ENCODE peak calls at places on chromosome 13, in seven cellular contexts. A, L, T, D, B, F and U are unnamed samples.

GRCh38 chr13:39892731-39893293 is 237.3 kb downstream of the COG6 start:
- DNase-seq in A (no peak), L (no peak), T (peak), D (no peak), B (peak), F (no peak), U (no peak)

GRCh38 chr13:49954674-49955455 is 18.7 kb upstream of the SPRYD7 start:
- DNase-seq in A (no peak), L (no peak), T (no peak), D (no peak), B (no peak), F (peak), U (no peak)

GRCh38 chr13:20666948-20667347 is 36.6 kb upstream of the IL17D start:
- DNase-seq in A (no peak), L (no peak), T (no peak), D (no peak), B (no peak), F (no peak), U (no peak)

GRCh38 chr13:99133848-99134247 is 66.8 kb upstream of the UBAC2 start:
- DNase-seq in A (no peak), L (no peak), T (no peak), D (no peak), B (no peak), F (no peak), U (no peak)

GRCh38 chr13:35987572-35988513 is 143.3 kb downstream of the DCLK1 start:
- DNase-seq in A (no peak), L (no peak), T (no peak), D (no peak), B (no peak), F (no peak), U (no peak)

GRCh38 chr13:60922526-60923231 is 493.0 kb downstream of the PCDH20 start:
- DNase-seq in A (no peak), L (no peak), T (no peak), D (no peak), B (no peak), F (no peak), U (no peak)

GRCh38 chr13:95349267-95349666 is 48.0 kb upstream of the ABCC4 start:
- DNase-seq in A (no peak), L (no peak), T (no peak), D (no peak), B (no peak), F (no peak), U (peak)

GRCh38 chr13:52179925-52180324 is 20.5 kb upstream of the NEK3 start:
- DNase-seq in A (no peak), L (no peak), T (no peak), D (no peak), B (no peak), F (no peak), U (no peak)

GRCh38 chr13:22934744-22935523 is 245.8 kb upstream of the SGCG start:
- DNase-seq in A (no peak), L (no peak), T (no peak), D (no peak), B (no peak), F (no peak), U (no peak)

GRCh38 chr13:26710166-26710565 is 50.4 kb downstream of the GPR12 start:
- DNase-seq in A (no peak), L (no peak), T (no peak), D (no peak), B (no peak), F (no peak), U (peak)

GRCh38 chr13:106186366-106187030 is 349.0 kb downstream of the EFNB2 start:
- DNase-seq in A (no peak), L (no peak), T (no peak), D (no peak), B (no peak), F (peak), U (no peak)

GRCh38 chr13:40101708-40102359 is 446.4 kb downstream of the COG6 start:
- DNase-seq in A (no peak), L (peak), T (no peak), D (no peak), B (no peak), F (peak), U (no peak)

GRCh38 chr13:25973085-25973484 is 78.7 kb downstream of the SHISA2 start:
- DNase-seq in A (no peak), L (no peak), T (no peak), D (no peak), B (no peak), F (no peak), U (no peak)

GRCh38 chr13:43905435-43906031 is 25.8 kb downstream of the LACC1 start:
- DNase-seq in A (no peak), L (no peak), T (peak), D (no peak), B (no peak), F (peak), U (peak)

GRCh38 chr13:98778749-98779148 is 26.3 kb upstream of the SLC15A1 start:
- DNase-seq in A (no peak), L (no peak), T (no peak), D (no peak), B (no peak), F (no peak), U (no peak)

GRCh38 chr13:104571161-104571889 is 1505.1 kb upstream of the SLC10A2 start:
- DNase-seq in A (no peak), L (peak), T (no peak), D (peak), B (no peak), F (peak), U (peak)

GRCh38 chr13:75372517-75372916 is 109.5 kb downstream of the TBC1D4 start:
- DNase-seq in A (no peak), L (no peak), T (no peak), D (no peak), B (no peak), F (peak), U (peak)

GRCh38 chr13:79799049-79799448 is 318.1 kb downstream of the NDFIP2 start:
- DNase-seq in A (no peak), L (no peak), T (no peak), D (no peak), B (no peak), F (no peak), U (no peak)

GRCh38 chr13:110644892-110645521 is 29.7 kb downstream of the NAXD start:
- DNase-seq in A (peak), L (no peak), T (peak), D (peak), B (peak), F (peak), U (peak)

GRCh38 chr13:40348096-40348679 is 318.3 kb downstream of the FOXO1 start:
- DNase-seq in A (no peak), L (no peak), T (no peak), D (no peak), B (no peak), F (no peak), U (no peak)

GRCh38 chr13:23754506-23754905 is 134.7 kb downstream of the MIPEP start:
- DNase-seq in A (no peak), L (no peak), T (no peak), D (no peak), B (no peak), F (no peak), U (no peak)

GRCh38 chr13:98503175-98504028 is 73.5 kb downstream of the STK24 start:
- DNase-seq in A (no peak), L (no peak), T (no peak), D (no peak), B (no peak), F (no peak), U (peak)

GRCh38 chr13:21013682-21014038 is 47.7 kb downstream of the LATS2 start:
- DNase-seq in A (no peak), L (no peak), T (no peak), D (no peak), B (no peak), F (no peak), U (no peak)